ENCODE peak calls at places on chromosomes 7 and 10, in four cellular contexts. L, D, H and P are unnamed samples.

GRCh38 chr10:27240891-27241639 is 468 bp upstream of the ACBD5 start:
- DNase-seq in L (peak), D (no peak), H (no peak), P (no peak)

GRCh38 chr7:127699853-127700252 is 47.9 kb downstream of the SND1 start:
- DNase-seq in L (no peak), D (no peak), H (no peak), P (no peak)

GRCh38 chr7:135333196-135333595 is 99.6 kb downstream of the STRA8 start:
- DNase-seq in L (no peak), D (no peak), H (no peak), P (no peak)

GRCh38 chr10:16316733-16317132 is 120.1 kb upstream of the PTER start:
- DNase-seq in L (no peak), D (no peak), H (no peak), P (no peak)

GRCh38 chr10:5443429-5443828 is 31.1 kb downstream of the NET1 start:
- DNase-seq in L (no peak), D (no peak), H (no peak), P (no peak)

GRCh38 chr7:140062118-140062527 is 628 bp downstream of the PARP12 start:
- DNase-seq in L (no peak), D (no peak), H (no peak), P (no peak)

GRCh38 chr10:78310481-78311080 is 276.9 kb downstream of the RPS24 start:
- DNase-seq in L (no peak), D (no peak), H (no peak), P (no peak)

GRCh38 chr7:17501461-17502208 is 203.2 kb downstream of the AHR start:
- DNase-seq in L (no peak), D (no peak), H (no peak), P (no peak)

GRCh38 chr7:100437150-100438100 is 1.1 kb upstream of the PPP1R35 start:
- DNase-seq in L (no peak), D (no peak), H (no peak), P (no peak)

GRCh38 chr7:79547132-79547531 is 93.7 kb upstream of the MAGI2 start:
- DNase-seq in L (no peak), D (no peak), H (no peak), P (no peak)

GRCh38 chr7:2508327-2509231 is 11.0 kb upstream of the LFNG start:
- DNase-seq in L (peak), D (no peak), H (peak), P (no peak)

GRCh38 chr7:19011212-19011611 is 106.2 kb downstream of the TWIST1 start:
- DNase-seq in L (no peak), D (no peak), H (no peak), P (no peak)

GRCh38 chr10:14823966-14824365 is 13.9 kb downstream of the CDNF start:
- DNase-seq in L (no peak), D (no peak), H (no peak), P (no peak)

GRCh38 chr10:79025113-79025832 is 43.5 kb upstream of the ZMIZ1 start:
- DNase-seq in L (no peak), D (no peak), H (no peak), P (no peak)

GRCh38 chr7:4245866-4246470 is 436.1 kb upstream of the FOXK1 start:
- DNase-seq in L (no peak), D (no peak), H (no peak), P (no peak)

GRCh38 chr10:114653926-114654325 is 4.1 kb downstream of the ABLIM1 start:
- DNase-seq in L (no peak), D (no peak), H (no peak), P (no peak)

GRCh38 chr7:127650842-127651555 is 995 bp upstream of the SND1 start:
- DNase-seq in L (no peak), D (peak), H (no peak), P (no peak)

GRCh38 chr7:5685192-5685591 is 96.3 kb downstream of the RNF216 start:
- DNase-seq in L (no peak), D (no peak), H (no peak), P (no peak)

GRCh38 chr10:110820321-110820814 is 51.4 kb upstream of the PDCD4 start:
- DNase-seq in L (no peak), D (no peak), H (no peak), P (no peak)

GRCh38 chr7:27148776-27149641 is 1.4 kb upstream of the HOXA6 start:
- DNase-seq in L (no peak), D (no peak), H (no peak), P (no peak)

GRCh38 chr7:20519641-20520040 is 95.8 kb upstream of the ABCB5 start:
- DNase-seq in L (no peak), D (no peak), H (no peak), P (no peak)

GRCh38 chr10:11838298-11838852 is 15.2 kb downstream of the PROSER2 start:
- DNase-seq in L (no peak), D (no peak), H (no peak), P (no peak)

GRCh38 chr7:157986051-157986450 is 601.6 kb downstream of the PTPRN2 start:
- DNase-seq in L (no peak), D (no peak), H (no peak), P (no peak)

GRCh38 chr10:85612833-85613232 is 753.8 kb downstream of the GRID1 start:
- DNase-seq in L (no peak), D (no peak), H (no peak), P (peak)

GRCh38 chr10:91856637-91857036 is 52.6 kb downstream of the FGFBP3 start:
- DNase-seq in L (no peak), D (no peak), H (no peak), P (peak)

GRCh38 chr10:51815723-51816122 is 116.3 kb upstream of the CSTF2T start:
- DNase-seq in L (no peak), D (no peak), H (no peak), P (no peak)

GRCh38 chr7:133253522-133253882 is 624 bp downstream of the EXOC4 start:
- DNase-seq in L (no peak), D (no peak), H (no peak), P (no peak)

GRCh38 chr10:103808784-103809183 is 46.6 kb downstream of the SH3PXD2A start:
- DNase-seq in L (no peak), D (no peak), H (no peak), P (no peak)

GRCh38 chr7:49001610-49002033 is 77.3 kb downstream of the CDC14C start:
- DNase-seq in L (peak), D (no peak), H (no peak), P (no peak)

GRCh38 chr10:2410049-2410448 is 657.3 kb upstream of the PFKP start:
- DNase-seq in L (no peak), D (no peak), H (no peak), P (no peak)

GRCh38 chr10:11863353-11864105 is 40.4 kb downstream of the PROSER2 start:
- DNase-seq in L (no peak), D (no peak), H (no peak), P (no peak)

GRCh38 chr7:123643495-123644428 is 11.9 kb upstream of the LMOD2 start:
- DNase-seq in L (peak), D (peak), H (no peak), P (peak)

GRCh38 chr10:26485150-26485941 is 47.2 kb downstream of the APBB1IP start:
- DNase-seq in L (no peak), D (no peak), H (no peak), P (no peak)

GRCh38 chr10:69965919-69966662 is 86.6 kb upstream of the MACROH2A2 start:
- DNase-seq in L (no peak), D (no peak), H (no peak), P (no peak)

GRCh38 chr7:4715385-4715770 is 33.3 kb downstream of the FOXK1 start:
- DNase-seq in L (peak), D (no peak), H (no peak), P (no peak)

GRCh38 chr7:1531263-1531978 is 919 bp downstream of the MAFK start:
- DNase-seq in L (no peak), D (no peak), H (no peak), P (no peak)